ENCODE peak calls at places on chromosome 3, in six cellular contexts. X is A549; V is Jurkat, Clone E6-1; J is RPMI7951; I is MV-4-11; Z is naive thymus-derived CD8-positive, alpha-beta T cell. L is an unnamed sample.

GRCh38 chr3:186108106-186108940 is 566 bp downstream of the ETV5 start:
- DNase-seq in Z (no peak), V (peak; percentile 30), X (peak; percentile 70), I (no peak), J (peak; percentile 73), L (no peak)

GRCh38 chr3:179098388-179099077 is 26.9 kb upstream of the ZMAT3 start:
- DNase-seq in Z (no peak), V (no peak), J (peak; percentile 73), X (no peak), I (peak; percentile 54), L (no peak)

GRCh38 chr3:140505256-140505655 is 172.6 kb upstream of the TRIM42 start:
- DNase-seq in Z (no peak), J (peak; percentile 76), X (no peak), V (no peak), I (no peak), L (peak; percentile 29)

GRCh38 chr3:141399979-141400971 is 32.0 kb downstream of the ZBTB38 start:
- DNase-seq in J (no peak), I (no peak), Z (no peak), X (peak; percentile 35), V (no peak), L (no peak)

GRCh38 chr3:46708401-46709146 is 7.4 kb downstream of the TMIE start:
- DNase-seq in J (peak; percentile 19), I (no peak), V (no peak), Z (no peak), X (no peak), L (no peak)

GRCh38 chr3:123883111-123883510 is 1.0 kb downstream of the MYLK start:
- DNase-seq in X (no peak), V (no peak), I (no peak), J (peak; percentile 34), Z (no peak), L (no peak)

GRCh38 chr3:153069598-153069997 is 92.4 kb upstream of the RAP2B start:
- DNase-seq in X (no peak), V (no peak), I (no peak), J (no peak), Z (no peak), L (no peak)

GRCh38 chr3:102531686-102532085 is 96.9 kb downstream of the ZPLD1 start:
- DNase-seq in I (no peak), X (no peak), Z (no peak), J (peak; percentile 32), V (no peak), L (no peak)

GRCh38 chr3:198021320-198021719 is 61.3 kb downstream of the LMLN start:
- DNase-seq in V (no peak), J (no peak), Z (no peak), X (no peak), I (no peak), L (no peak)

GRCh38 chr3:193894121-193894863 is 241.7 kb upstream of the HES1 start:
- DNase-seq in I (peak; percentile 72), V (no peak), X (no peak), J (peak; percentile 77), Z (no peak), L (no peak)

GRCh38 chr3:66778107-66778506 is 220.0 kb upstream of the KBTBD8 start:
- DNase-seq in J (no peak), I (no peak), X (no peak), Z (no peak), V (no peak), L (no peak)

GRCh38 chr3:62874398-62875102 is 666 bp downstream of the CADPS start:
- DNase-seq in V (no peak), X (no peak), I (no peak), J (no peak), Z (no peak), L (no peak)

GRCh38 chr3:56304069-56304468 is 164.2 kb downstream of the ERC2 start:
- DNase-seq in V (no peak), I (no peak), J (no peak), Z (no peak), X (no peak), L (no peak)

GRCh38 chr3:52986049-52986448 is 59.8 kb downstream of the SFMBT1 start:
- DNase-seq in J (no peak), V (no peak), Z (no peak), X (no peak), I (no peak), L (no peak)

GRCh38 chr3:129182390-129183180 is 1.1 kb downstream of the CNBP start:
- DNase-seq in V (no peak), I (peak; percentile 18), Z (no peak), J (peak; percentile 77), X (no peak), L (no peak)

GRCh38 chr3:179163503-179163902 is 15.3 kb downstream of the PIK3CA start:
- DNase-seq in Z (no peak), V (no peak), X (no peak), I (no peak), J (no peak), L (no peak)

GRCh38 chr3:127339016-127339415 is 51.2 kb upstream of the PRR20G start:
- DNase-seq in I (no peak), X (no peak), V (no peak), Z (no peak), J (no peak), L (no peak)

GRCh38 chr3:132004571-132004970 is 30.2 kb downstream of the CPNE4 start:
- DNase-seq in J (no peak), I (no peak), V (no peak), Z (no peak), X (no peak), L (no peak)

GRCh38 chr3:146511402-146512134 is 32.8 kb downstream of the PLSCR1 start:
- DNase-seq in J (no peak), I (no peak), X (no peak), V (no peak), Z (no peak), L (no peak)

GRCh38 chr3:169863458-169863899 is 6.3 kb downstream of the LRRC31 start:
- DNase-seq in I (peak; percentile 71), V (peak; percentile 84), Z (peak; percentile 44), J (peak; percentile 67), X (peak; percentile 77), L (peak; percentile 77)

GRCh38 chr3:197404030-197404429 is 105.6 kb upstream of the DLG1 start:
- DNase-seq in J (no peak), V (no peak), I (no peak), X (no peak), Z (no peak), L (no peak)

L was measured in globus pallidus.